ENCODE peak calls at places on chromosomes 4 and X, in six cellular contexts. U is cardiac fibroblast, D is anterior cingulate cortex, A is HT-29, H is stromal cell of bone marrow, R is GM13976. V is an unnamed sample.

GRCh38 chr4:3337811-3338210 is 45.0 kb downstream of the RGS12 start:
- DNase-seq in U (no peak), D (no peak), A (no peak), H (no peak), R (no peak), V (no peak)

GRCh38 chrX:44306336-44306735 is 37.1 kb downstream of the EFHC2 start:
- DNase-seq in U (peak; percentile 0), D (no peak), A (peak; percentile 75), H (no peak), R (no peak), V (no peak)

GRCh38 chrX:85851418-85851817 is 195.9 kb downstream of the CHM start:
- DNase-seq in U (peak; percentile 11), D (no peak), A (peak; percentile 54), H (no peak), R (no peak), V (peak; percentile 28)

GRCh38 chr4:85486425-85487101 is 11.6 kb downstream of the ARHGAP24 start:
- DNase-seq in U (peak; percentile 51), D (no peak), A (no peak), H (no peak), R (no peak), V (peak; percentile 9)

GRCh38 chrX:155857561-155857960 is 23.6 kb upstream of the VAMP7 start:
- DNase-seq in U (peak; percentile 34), D (no peak), A (peak; percentile 23), H (no peak), R (no peak), V (peak; percentile 16)

GRCh38 chr4:3708103-3708510 is 58.1 kb upstream of the ADRA2C start:
- DNase-seq in U (peak; percentile 7), D (peak; percentile 43), A (no peak), H (peak; percentile 36), R (peak; percentile 63), V (no peak)

GRCh38 chrX:68685722-68686683 is 38.5 kb downstream of the STARD8 start:
- DNase-seq in U (peak; percentile 85), D (no peak), A (no peak), H (no peak), R (peak; percentile 40), V (peak; percentile 70)

GRCh38 chrX:129781134-129782014 is 1.6 kb downstream of the SASH3 start:
- DNase-seq in U (no peak), D (no peak), A (no peak), H (no peak), R (peak; percentile 79), V (no peak)

GRCh38 chrX:122945328-122945727 is 238.8 kb upstream of the GRIA3 start:
- DNase-seq in U (no peak), D (no peak), A (no peak), H (no peak), R (no peak), V (no peak)

GRCh38 chr4:6263541-6264540 is 5.8 kb upstream of the WFS1 start:
- DNase-seq in U (peak; percentile 64), D (no peak), A (peak; percentile 53), H (no peak), R (peak; percentile 65), V (peak; percentile 87)

GRCh38 chr4:150164055-150164454 is 85.8 kb downstream of the DCLK2 start:
- DNase-seq in U (no peak), D (no peak), A (no peak), H (no peak), R (no peak), V (no peak)

GRCh38 chr4:23788460-23788859 is 101.4 kb downstream of the PPARGC1A start:
- DNase-seq in U (no peak), D (no peak), A (peak; percentile 5), H (no peak), R (no peak), V (no peak)

GRCh38 chr4:108172231-108172779 is 3.6 kb upstream of the LEF1 start:
- DNase-seq in U (no peak), D (no peak), A (no peak), H (no peak), R (peak; percentile 71), V (peak; percentile 48)

GRCh38 chr4:140732780-140733179 is 23.4 kb downstream of the TBC1D9 start:
- DNase-seq in U (no peak), D (no peak), A (no peak), H (no peak), R (no peak), V (no peak)

GRCh38 chr4:57064120-57064519 is 46.1 kb downstream of the IGFBP7 start:
- DNase-seq in U (peak; percentile 51), D (no peak), A (no peak), H (no peak), R (no peak), V (no peak)

GRCh38 chrX:7828594-7828993 is 14.4 kb upstream of the VCX start:
- DNase-seq in U (peak; percentile 6), D (no peak), A (peak; percentile 8), H (no peak), R (peak; percentile 3), V (no peak)

V was measured in dermis blood vessel endothelial cell.